ENCODE peak calls at places on chromosomes 11 and 22, in five cellular contexts. One of them, this sample, is unnamed. For H3K4me1, the result is how much of the 10 kb centered on the place peaks cover.

GRCh38 chr11:91394073-91394717 is 830.4 kb upstream of the FAT3 start:
- DNase-seq in stomach: no peak
- DNase-seq in prostate gland: no peak
- DNase-seq in GM23338: peak
- DNase-seq in transverse colon: no peak
- DNase-seq in this sample: no peak

GRCh38 chr22:45742866-45743450 is 71.3 kb downstream of the ATXN10 start:
- DNase-seq in stomach: peak
- DNase-seq in prostate gland: peak
- DNase-seq in GM23338: no peak
- DNase-seq in transverse colon: no peak
- DNase-seq in this sample: no peak

GRCh38 chr22:39077513-39077840 is 402 bp downstream of the APOBEC3G start:
- DNase-seq in stomach: no peak
- DNase-seq in prostate gland: no peak
- DNase-seq in GM23338: no peak
- DNase-seq in transverse colon: no peak
- DNase-seq in this sample: no peak

GRCh38 chr22:22666307-22667091 is 22.1 kb downstream of the GGTLC2 start:
- DNase-seq in stomach: peak
- DNase-seq in prostate gland: no peak
- DNase-seq in GM23338: peak
- DNase-seq in transverse colon: peak
- DNase-seq in this sample: no peak

GRCh38 chr11:11213117-11213516 is 139.9 kb downstream of the CSNK2A3 start:
- DNase-seq in stomach: no peak
- DNase-seq in prostate gland: no peak
- DNase-seq in GM23338: no peak
- DNase-seq in transverse colon: no peak
- DNase-seq in this sample: no peak

GRCh38 chr11:125971618-125972017 is 25.8 kb downstream of the VSIG10L2 start:
- DNase-seq in stomach: no peak
- DNase-seq in prostate gland: no peak
- DNase-seq in GM23338: no peak
- DNase-seq in transverse colon: no peak
- DNase-seq in this sample: no peak

GRCh38 chr11:20626279-20626678 is 26.9 kb downstream of the SLC6A5 start:
- DNase-seq in stomach: no peak
- DNase-seq in prostate gland: no peak
- DNase-seq in GM23338: no peak
- DNase-seq in transverse colon: no peak
- DNase-seq in this sample: no peak

GRCh38 chr11:125416993-125417935 is 78.8 kb downstream of the FEZ1 start:
- DNase-seq in stomach: no peak
- DNase-seq in prostate gland: no peak
- DNase-seq in GM23338: no peak
- DNase-seq in transverse colon: no peak
- DNase-seq in this sample: no peak

GRCh38 chr11:15816996-15817395 is 539.4 kb downstream of the SOX6 start:
- DNase-seq in stomach: no peak
- DNase-seq in prostate gland: no peak
- DNase-seq in GM23338: no peak
- DNase-seq in transverse colon: no peak
- DNase-seq in this sample: no peak

GRCh38 chr11:103623933-103624332 is 412.5 kb upstream of the DDI1 start:
- DNase-seq in stomach: no peak
- DNase-seq in prostate gland: no peak
- DNase-seq in GM23338: no peak
- DNase-seq in transverse colon: no peak
- DNase-seq in this sample: no peak

GRCh38 chr11:12704049-12704448 is 29.8 kb downstream of the TEAD1 start:
- DNase-seq in stomach: no peak
- DNase-seq in prostate gland: no peak
- DNase-seq in GM23338: no peak
- DNase-seq in transverse colon: no peak
- DNase-seq in this sample: no peak

GRCh38 chr22:36296690-36297089 is 43.8 kb downstream of the APOL1 start:
- DNase-seq in stomach: no peak
- DNase-seq in prostate gland: no peak
- DNase-seq in GM23338: no peak
- DNase-seq in transverse colon: no peak
- DNase-seq in this sample: no peak

GRCh38 chr11:17343907-17344306 is 7.7 kb upstream of the NCR3LG1 start:
- DNase-seq in stomach: no peak
- DNase-seq in prostate gland: no peak
- DNase-seq in GM23338: peak
- DNase-seq in transverse colon: no peak
- DNase-seq in this sample: no peak

GRCh38 chr11:28673687-28674431 is 565.7 kb downstream of the METTL15 start:
- DNase-seq in stomach: no peak
- DNase-seq in prostate gland: no peak
- DNase-seq in GM23338: peak
- DNase-seq in transverse colon: no peak
- DNase-seq in this sample: no peak

GRCh38 chr11:19239039-19239438 is 1.7 kb downstream of the E2F8 start:
- DNase-seq in stomach: no peak
- DNase-seq in prostate gland: no peak
- DNase-seq in GM23338: no peak
- DNase-seq in transverse colon: no peak
- DNase-seq in this sample: no peak

DNA sequence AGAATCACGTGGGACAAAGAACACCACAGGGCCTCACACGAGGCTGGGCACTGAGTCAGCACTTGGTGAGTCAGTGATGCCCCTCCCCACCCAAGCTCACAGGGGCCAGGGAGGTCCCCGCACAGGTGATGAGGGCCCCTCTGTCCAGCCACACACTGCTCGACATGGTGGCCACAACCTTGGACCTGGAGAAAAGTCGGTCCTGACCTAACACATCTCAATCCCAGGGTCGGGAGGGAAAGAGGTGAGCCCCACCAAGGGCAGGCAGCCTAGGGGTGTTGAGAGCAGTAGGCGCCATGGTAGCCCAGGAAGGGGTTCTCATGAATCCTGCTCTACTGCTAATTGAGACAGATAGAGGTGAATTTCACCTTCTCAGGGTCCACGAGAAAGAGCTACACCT is 176.4 kb downstream of the SHANK2 start:
- DNase-seq in stomach: no peak
- DNase-seq in prostate gland: no peak
- DNase-seq in GM23338: no peak
- DNase-seq in transverse colon: no peak
- DNase-seq in this sample: no peak
- TF ChIP-seq POLR2AphosphoS5 in stomach: no peak
- TF ChIP-seq POLR2AphosphoS5 in prostate gland: no peak
- TF ChIP-seq POLR2AphosphoS5 in GM23338: no peak
- TF ChIP-seq POLR2AphosphoS5 in transverse colon: no peak
- TF ChIP-seq POLR2AphosphoS5 in this sample: no peak

GRCh38 chr11:64799256-64799924 is 3.6 kb downstream of the MAP4K2 start:
- DNase-seq in stomach: no peak
- DNase-seq in prostate gland: no peak
- DNase-seq in GM23338: no peak
- DNase-seq in transverse colon: no peak
- DNase-seq in this sample: no peak
- H3K4me1 ChIP-seq in stomach: under half
- H3K4me1 ChIP-seq in prostate gland: under half
- H3K4me1 ChIP-seq in GM23338: under half
- H3K4me1 ChIP-seq in transverse colon: under half
- H3K4me1 ChIP-seq in this sample: under half

GRCh38 chr11:120722539-120722938 is 211.0 kb downstream of the GRIK4 start:
- DNase-seq in stomach: no peak
- DNase-seq in prostate gland: no peak
- DNase-seq in GM23338: peak
- DNase-seq in transverse colon: no peak
- DNase-seq in this sample: no peak
- TF ChIP-seq POLR2AphosphoS5 in stomach: no peak
- TF ChIP-seq POLR2AphosphoS5 in prostate gland: no peak
- TF ChIP-seq POLR2AphosphoS5 in GM23338: no peak
- TF ChIP-seq POLR2AphosphoS5 in transverse colon: no peak
- TF ChIP-seq POLR2AphosphoS5 in this sample: no peak

GRCh38 chr11:61333638-61334433 is 808 bp downstream of the TKFC start:
- DNase-seq in stomach: no peak
- DNase-seq in prostate gland: no peak
- DNase-seq in GM23338: no peak
- DNase-seq in transverse colon: no peak
- DNase-seq in this sample: no peak
- H3K4me1 ChIP-seq in stomach: under half
- H3K4me1 ChIP-seq in prostate gland: under half
- H3K4me1 ChIP-seq in GM23338: under half
- H3K4me1 ChIP-seq in transverse colon: under half
- H3K4me1 ChIP-seq in this sample: under half

GRCh38 chr22:33330534-33330933 is 272.4 kb upstream of the SYN3 start:
- DNase-seq in stomach: no peak
- DNase-seq in prostate gland: no peak
- DNase-seq in GM23338: peak
- DNase-seq in transverse colon: no peak
- DNase-seq in this sample: no peak
- TF ChIP-seq POLR2AphosphoS5 in stomach: no peak
- TF ChIP-seq POLR2AphosphoS5 in prostate gland: no peak
- TF ChIP-seq POLR2AphosphoS5 in GM23338: no peak
- TF ChIP-seq POLR2AphosphoS5 in transverse colon: no peak
- TF ChIP-seq POLR2AphosphoS5 in this sample: no peak

GRCh38 chr11:8234910-8235309 is 28.8 kb downstream of the LMO1 start:
- DNase-seq in stomach: no peak
- DNase-seq in prostate gland: no peak
- DNase-seq in GM23338: no peak
- DNase-seq in transverse colon: no peak
- DNase-seq in this sample: no peak

GRCh38 chr11:8235925-8236324 is 27.8 kb downstream of the LMO1 start:
- DNase-seq in stomach: no peak
- DNase-seq in prostate gland: no peak
- DNase-seq in GM23338: no peak
- DNase-seq in transverse colon: no peak
- DNase-seq in this sample: no peak

GRCh38 chr11:8233691-8234424 is 29.8 kb downstream of the LMO1 start:
- DNase-seq in stomach: no peak
- DNase-seq in prostate gland: no peak
- DNase-seq in GM23338: no peak
- DNase-seq in transverse colon: no peak
- DNase-seq in this sample: no peak

GRCh38 chr11:8232849-8233606 is 30.6 kb downstream of the LMO1 start:
- DNase-seq in stomach: no peak
- DNase-seq in prostate gland: no peak
- DNase-seq in GM23338: no peak
- DNase-seq in transverse colon: no peak
- DNase-seq in this sample: no peak

DNA sequence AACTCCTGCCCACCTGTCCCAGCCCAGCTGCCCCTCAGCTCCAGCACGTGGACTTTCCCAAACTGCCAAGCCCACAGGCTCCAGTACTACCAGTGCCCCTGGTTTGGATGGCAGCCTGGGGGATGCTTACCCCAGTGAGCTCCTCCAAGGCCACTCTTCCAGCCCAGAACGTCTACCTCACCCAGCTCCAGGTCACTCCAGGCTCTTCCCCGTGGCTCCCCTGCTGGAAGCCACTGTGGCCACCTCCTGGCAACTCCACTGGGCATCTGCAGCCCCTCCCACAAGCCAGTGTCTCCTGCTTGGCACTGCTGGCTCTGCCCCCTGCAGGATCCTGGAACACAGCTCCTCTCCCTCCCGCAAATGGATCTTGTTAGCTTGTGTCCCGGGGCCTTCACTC is 29.3 kb downstream of the LMO1 start:
- DNase-seq in stomach: no peak
- DNase-seq in prostate gland: no peak
- DNase-seq in GM23338: peak
- DNase-seq in transverse colon: no peak
- DNase-seq in this sample: no peak
- H3K4me1 ChIP-seq in stomach: under half
- H3K4me1 ChIP-seq in prostate gland: under half
- H3K4me1 ChIP-seq in GM23338: under half
- H3K4me1 ChIP-seq in transverse colon: under half
- H3K4me1 ChIP-seq in this sample: under half

GRCh38 chr22:38051900-38052862 is 5.0 kb upstream of the PICK1 start:
- DNase-seq in stomach: peak
- DNase-seq in prostate gland: peak
- DNase-seq in GM23338: peak
- DNase-seq in transverse colon: peak
- DNase-seq in this sample: peak
- TF ChIP-seq POLR2AphosphoS5 in stomach: no peak
- TF ChIP-seq POLR2AphosphoS5 in prostate gland: peak
- TF ChIP-seq POLR2AphosphoS5 in GM23338: no peak
- TF ChIP-seq POLR2AphosphoS5 in transverse colon: no peak
- TF ChIP-seq POLR2AphosphoS5 in this sample: no peak

GRCh38 chr11:95517453-95517852 is 272.1 kb downstream of the FAM76B start:
- DNase-seq in stomach: no peak
- DNase-seq in prostate gland: no peak
- DNase-seq in GM23338: peak
- DNase-seq in transverse colon: no peak
- DNase-seq in this sample: no peak
- H3K4me1 ChIP-seq in stomach: under half
- H3K4me1 ChIP-seq in prostate gland: under half
- H3K4me1 ChIP-seq in GM23338: under half
- H3K4me1 ChIP-seq in transverse colon: under half
- H3K4me1 ChIP-seq in this sample: under half

DNA sequence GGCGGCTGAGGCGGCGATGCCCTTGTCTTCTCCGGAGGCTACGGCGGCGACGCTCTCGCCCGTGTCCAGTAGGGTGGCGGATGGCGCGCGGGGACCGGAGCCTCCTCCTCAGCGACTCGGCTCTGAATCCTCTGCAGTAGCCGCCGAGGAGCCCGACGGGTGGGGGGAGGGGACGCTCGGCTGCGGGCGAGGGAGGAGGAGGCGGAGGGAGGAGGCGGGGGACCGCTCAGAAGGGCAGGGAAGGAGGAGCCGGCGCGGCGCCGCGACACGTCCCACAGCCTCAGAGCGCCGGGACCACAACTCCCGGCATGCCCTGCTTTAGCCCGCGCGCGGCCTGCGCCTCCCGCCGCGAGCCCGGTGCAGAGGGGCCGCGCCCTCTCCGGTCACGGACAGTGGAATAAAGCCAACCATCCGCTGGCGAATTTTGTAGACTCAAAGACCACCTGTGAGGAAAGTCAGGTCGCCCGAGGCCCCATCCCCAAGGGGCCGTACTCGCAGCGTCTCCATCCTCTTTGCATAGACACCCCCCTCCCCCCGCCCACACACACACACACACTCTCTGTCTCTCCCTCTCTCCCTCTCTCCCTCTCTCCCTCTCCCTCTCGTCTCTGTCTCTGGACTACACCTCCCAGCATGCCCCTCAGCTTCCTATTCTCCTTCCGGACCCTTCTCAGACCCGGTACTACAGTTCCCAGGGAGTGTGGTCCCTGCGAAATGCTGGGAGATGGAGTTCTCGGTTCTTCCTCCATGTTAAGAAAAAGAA is at the start of gene FAM168A:
- DNase-seq in stomach: peak
- DNase-seq in prostate gland: peak
- DNase-seq in GM23338: peak
- DNase-seq in transverse colon: peak
- DNase-seq in this sample: peak
- TF ChIP-seq POLR2AphosphoS5 in stomach: peak
- TF ChIP-seq POLR2AphosphoS5 in prostate gland: peak
- TF ChIP-seq POLR2AphosphoS5 in GM23338: peak
- TF ChIP-seq POLR2AphosphoS5 in transverse colon: peak
- TF ChIP-seq POLR2AphosphoS5 in this sample: peak

This sample was measured in breast epithelium.